ENCODE peak calls at places on chromosomes 12 and 14, in four cellular contexts. Q is SJSA1, C is left lung, L is transverse colon. A is an unnamed sample.

GRCh38 chr14:100891501-100892445 is 11.7 kb downstream of the RTL1 start:
- DNase-seq in L (peak; percentile 2), C (peak; percentile 25), Q (no peak), A (no peak)

GRCh38 chr12:89461649-89462612 is 62.7 kb downstream of the GALNT4 start:
- DNase-seq in L (no peak), Q (peak; percentile 55), C (no peak), A (no peak)

GRCh38 chr14:104898195-104898558 is 26.5 kb upstream of the PLD4 start:
- DNase-seq in L (no peak), Q (no peak), C (peak; percentile 25), A (no peak)

GRCh38 chr12:70659077-70659606 is 21.9 kb upstream of the PTPRB start:
- DNase-seq in L (no peak), C (no peak), Q (no peak), A (no peak)

GRCh38 chr14:90419200-90419599 is 22.4 kb downstream of the CALM1 start:
- DNase-seq in Q (peak; percentile 39), C (peak; percentile 67), L (peak; percentile 60), A (peak; percentile 89)

GRCh38 chr12:101772019-101772774 is 32.9 kb upstream of the SYCP3 start:
- DNase-seq in C (no peak), Q (no peak), L (no peak), A (no peak)

GRCh38 chr14:49492151-49492550 is 94.0 kb downstream of the RPS29 start:
- DNase-seq in Q (no peak), L (no peak), C (no peak), A (no peak)

GRCh38 chr14:34087556-34087955 is 136.7 kb upstream of the EGLN3 start:
- DNase-seq in L (no peak), C (no peak), Q (no peak), A (no peak)

GRCh38 chr12:3020399-3020798 is 56.8 kb upstream of the TSPAN9 start:
- DNase-seq in C (no peak), Q (no peak), L (no peak), A (no peak)

GRCh38 chr12:90802727-90803126 is 152.2 kb downstream of the CCER1 start:
- DNase-seq in C (no peak), L (no peak), Q (no peak), A (no peak)

GRCh38 chr12:121576851-121577391 is 3.9 kb downstream of the KDM2B start:
- DNase-seq in C (no peak), Q (peak; percentile 83), L (no peak), A (peak; percentile 63)

GRCh38 chr12:46210835-46211439 is 57.9 kb downstream of the SLC38A1 start:
- DNase-seq in C (no peak), L (no peak), Q (no peak), A (no peak)

GRCh38 chr14:52878946-52879345 is 71.9 kb downstream of the FERMT2 start:
- DNase-seq in Q (no peak), C (no peak), L (no peak), A (no peak)

GRCh38 chr14:52877628-52878027 is 73.2 kb downstream of the FERMT2 start:
- DNase-seq in C (no peak), L (no peak), Q (no peak), A (no peak)

GRCh38 chr14:52879958-52880357 is 70.9 kb downstream of the FERMT2 start:
- DNase-seq in Q (peak; percentile 14), C (no peak), L (no peak), A (no peak)

GRCh38 chr14:52876806-52877205 is 74.0 kb downstream of the FERMT2 start:
- DNase-seq in C (no peak), L (no peak), Q (no peak), A (no peak)

GRCh38 chr14:52878469-52878868 is 72.4 kb downstream of the FERMT2 start:
- DNase-seq in L (no peak), Q (no peak), C (no peak), A (no peak)
- H3K27ac ChIP-seq in L (no peak overlapping the region), Q (no peak overlapping the region), C (no peak overlapping the region), A (no peak overlapping the region)

GRCh38 chr14:69617796-69618195 is 6.4 kb downstream of the SUSD6 start:
- DNase-seq in L (no peak), C (no peak), Q (no peak), A (no peak)

GRCh38 chr14:69613312-69614073 is 2.1 kb downstream of the SUSD6 start:
- DNase-seq in Q (no peak), C (no peak), L (no peak), A (no peak)

GRCh38 chr14:69616408-69616773 is 5.0 kb downstream of the SUSD6 start:
- DNase-seq in Q (no peak), L (no peak), C (no peak), A (no peak)

GRCh38 chr14:69614592-69614991 is 3.2 kb downstream of the SUSD6 start:
- DNase-seq in C (peak; percentile 81), Q (no peak), L (peak; percentile 47), A (no peak)

DNA sequence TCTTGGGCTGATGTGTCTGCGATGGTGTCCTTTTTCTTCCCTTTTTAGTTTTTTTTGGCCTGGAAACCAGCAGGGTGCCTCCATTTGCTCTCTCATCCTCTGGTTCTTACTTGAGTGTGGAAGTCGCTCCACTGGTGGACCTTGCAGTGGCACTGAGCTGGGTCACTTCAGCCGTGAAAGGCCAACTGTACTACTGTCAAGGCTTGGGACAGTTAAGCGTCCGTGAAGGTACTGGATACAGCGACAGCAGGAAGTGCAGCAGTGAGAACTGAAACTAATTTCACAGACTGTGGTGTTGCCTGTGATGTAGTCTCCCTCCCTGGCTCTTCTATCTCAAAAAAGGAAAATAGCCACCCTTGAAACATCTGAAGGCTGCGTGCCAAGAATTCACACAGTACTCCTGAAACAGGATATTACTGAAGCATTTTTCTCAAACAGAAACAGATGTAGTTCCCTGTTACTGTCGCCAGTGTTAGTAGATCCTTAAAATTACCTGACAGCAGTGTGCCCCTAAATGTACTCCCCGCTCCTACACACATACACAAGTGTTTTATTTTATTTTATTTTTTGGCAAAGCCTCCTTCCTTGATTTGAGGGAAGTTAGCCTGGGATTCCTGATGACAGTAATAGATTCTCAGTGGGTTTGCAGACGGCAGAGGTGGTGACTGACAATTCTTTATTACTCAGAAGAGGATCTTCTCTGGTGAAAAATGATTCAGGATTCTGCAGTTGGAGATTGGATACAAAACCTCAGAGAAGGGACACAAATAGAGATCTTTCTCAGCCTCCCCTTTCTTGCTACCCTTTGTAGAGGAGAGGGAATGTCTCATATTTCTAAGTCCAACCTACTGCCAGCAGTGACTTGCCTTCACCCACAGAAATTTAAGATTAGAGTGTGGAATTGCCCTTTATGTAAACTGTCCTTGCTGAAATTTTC is 4.3 kb downstream of the SUSD6 start:
- DNase-seq in C (peak; percentile 64), Q (peak; percentile 59), L (peak; percentile 75), A (no peak)
- H3K4me1 ChIP-seq in C (peaks cover 87% of the 10 kb centered on the region), Q (peaks cover 53% of the 10 kb centered on the region), L (peaks cover 70% of the 10 kb centered on the region), A (peaks cover 26% of the 10 kb centered on the region)

DNA sequence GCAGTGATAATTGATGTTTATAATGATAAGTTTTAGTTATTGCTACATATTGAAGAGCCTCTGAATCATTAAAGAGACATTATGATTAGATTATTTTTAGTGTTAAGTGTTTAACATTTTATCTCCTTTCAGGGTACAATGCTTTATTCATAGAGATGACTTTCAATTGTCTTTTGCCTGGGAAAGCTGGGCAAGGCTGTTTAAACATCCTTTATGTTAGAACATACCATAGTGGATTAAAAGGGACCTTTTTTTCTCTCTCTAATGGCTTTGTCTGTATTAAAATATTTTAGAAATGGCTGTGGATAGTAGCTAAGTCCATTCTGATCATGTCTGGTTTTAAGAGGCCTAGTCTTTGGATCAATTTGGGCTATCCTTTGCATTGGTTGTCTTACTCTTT is 427.5 kb upstream of the MIS18BP1 start:
- DNase-seq in Q (peak; percentile 36), L (no peak), C (no peak), A (no peak)
- H3K27ac ChIP-seq in Q (peak overlapping the region; percentile 64), L (no peak overlapping the region), C (peak overlapping the region; percentile 63), A (no peak overlapping the region)

GRCh38 chr12:6230321-6231110 is 30.3 kb downstream of the CD9 start:
- DNase-seq in C (peak; percentile 78), Q (peak; percentile 57), L (peak; percentile 74), A (peak; percentile 69)
- H3K4me1 ChIP-seq in C (peaks cover 100% of the 10 kb centered on the region), Q (peaks cover 47% of the 10 kb centered on the region), L (peaks cover 100% of the 10 kb centered on the region), A (peaks cover 52% of the 10 kb centered on the region)